ENCODE peak calls at places on chromosome 9, in four cellular contexts. H, S, U and L are unnamed samples.

GRCh38 chr9:101333490-101333889 is 51.3 kb downstream of the BAAT start:
- DNase-seq in H (no peak), S (no peak), U (no peak), L (no peak)

GRCh38 chr9:15606667-15607472 is 54.0 kb downstream of the CCDC171 start:
- DNase-seq in H (peak; percentile 31), S (peak; percentile 49), U (peak; percentile 14), L (peak; percentile 47)

GRCh38 chr9:88660611-88661010 is 125.6 kb downstream of the NXNL2 start:
- DNase-seq in H (no peak), S (peak; percentile 53), U (no peak), L (peak; percentile 61)

GRCh38 chr9:38432922-38433510 is 8.8 kb upstream of the IGFBPL1 start:
- DNase-seq in H (peak; percentile 31), S (peak; percentile 45), U (no peak), L (peak; percentile 49)

GRCh38 chr9:95143591-95144561 is 173.6 kb downstream of the FANCC start:
- DNase-seq in H (no peak), S (peak; percentile 30), U (no peak), L (peak; percentile 98)

GRCh38 chr9:5626727-5627634 is 1.9 kb upstream of the RIC1 start:
- DNase-seq in H (peak; percentile 51), S (peak; percentile 79), U (no peak), L (peak; percentile 86)

GRCh38 chr9:19231126-19232035 is 888 bp downstream of the DENND4C start:
- DNase-seq in H (no peak), S (peak; percentile 43), U (peak; percentile 32), L (no peak)

GRCh38 chr9:136937186-136938001 is 7.1 kb downstream of the FBXW5 start:
- DNase-seq in H (no peak), S (no peak), U (no peak), L (no peak)

GRCh38 chr9:124110307-124110915 is 98.8 kb downstream of the LHX2 start:
- DNase-seq in H (peak; percentile 33), S (peak; percentile 71), U (no peak), L (peak; percentile 65)

GRCh38 chr9:111375817-111376564 is 46.0 kb upstream of the OR2K2 start:
- DNase-seq in H (no peak), S (peak; percentile 41), U (no peak), L (peak; percentile 17)